ENCODE peak calls at places on chromosomes 3 and 15, in eight cellular contexts. One of them, this sample, is unnamed.
A peak's percentile ranks its signal among the peaks of the same experiment; 100 is the strongest.

GRCh38 chr3:195178124-195178910 is 92.6 kb downstream of the XXYLT1 start:
- DNase-seq in PC-9: no peak
- DNase-seq in mammary epithelial cell: no peak
- DNase-seq in cardiac muscle cell: no peak
- DNase-seq in adrenal gland: peak; percentile 54
- DNase-seq in A549: no peak
- DNase-seq in neuronal stem cell: no peak
- DNase-seq in RWPE2: no peak
- DNase-seq in this sample: no peak

GRCh38 chr15:70833897-70834765 is 19.8 kb downstream of the LARP6 start:
- DNase-seq in PC-9: peak; percentile 81
- DNase-seq in mammary epithelial cell: peak; percentile 57
- DNase-seq in cardiac muscle cell: peak; percentile 74
- DNase-seq in adrenal gland: peak; percentile 21
- DNase-seq in A549: peak; percentile 73
- DNase-seq in neuronal stem cell: no peak
- DNase-seq in RWPE2: peak; percentile 90
- DNase-seq in this sample: no peak

GRCh38 chr3:24287728-24288450 is 206.8 kb downstream of the THRB start:
- DNase-seq in PC-9: no peak
- DNase-seq in mammary epithelial cell: no peak
- DNase-seq in cardiac muscle cell: no peak
- DNase-seq in adrenal gland: no peak
- DNase-seq in A549: no peak
- DNase-seq in neuronal stem cell: no peak
- DNase-seq in RWPE2: no peak
- DNase-seq in this sample: no peak

GRCh38 chr3:122577409-122578028 is at the start of gene PARP15:
- DNase-seq in PC-9: no peak
- DNase-seq in mammary epithelial cell: no peak
- DNase-seq in cardiac muscle cell: peak; percentile 30
- DNase-seq in adrenal gland: no peak
- DNase-seq in A549: no peak
- DNase-seq in neuronal stem cell: no peak
- DNase-seq in RWPE2: no peak
- DNase-seq in this sample: no peak

GRCh38 chr3:108124337-108125150 is 33.7 kb upstream of the CD47 start:
- DNase-seq in PC-9: no peak
- DNase-seq in mammary epithelial cell: no peak
- DNase-seq in cardiac muscle cell: no peak
- DNase-seq in adrenal gland: no peak
- DNase-seq in A549: no peak
- DNase-seq in neuronal stem cell: no peak
- DNase-seq in RWPE2: no peak
- DNase-seq in this sample: no peak

GRCh38 chr3:127889461-127889863 is 25.6 kb upstream of the KBTBD12 start:
- DNase-seq in PC-9: no peak
- DNase-seq in mammary epithelial cell: peak; percentile 73
- DNase-seq in cardiac muscle cell: peak; percentile 68
- DNase-seq in adrenal gland: peak; percentile 63
- DNase-seq in A549: no peak
- DNase-seq in neuronal stem cell: no peak
- DNase-seq in RWPE2: no peak
- DNase-seq in this sample: no peak

GRCh38 chr3:11236588-11237461 is 35.4 kb upstream of the ATG7 start:
- DNase-seq in PC-9: peak; percentile 59
- DNase-seq in mammary epithelial cell: peak; percentile 68
- DNase-seq in cardiac muscle cell: peak; percentile 37
- DNase-seq in adrenal gland: peak; percentile 78
- DNase-seq in A549: peak; percentile 63
- DNase-seq in neuronal stem cell: peak; percentile 29
- DNase-seq in RWPE2: peak; percentile 72
- DNase-seq in this sample: no peak

GRCh38 chr3:197552198-197552597 is 3.6 kb downstream of the BDH1 start:
- DNase-seq in PC-9: no peak
- DNase-seq in mammary epithelial cell: no peak
- DNase-seq in cardiac muscle cell: no peak
- DNase-seq in adrenal gland: no peak
- DNase-seq in A549: no peak
- DNase-seq in neuronal stem cell: no peak
- DNase-seq in RWPE2: no peak
- DNase-seq in this sample: no peak

GRCh38 chr3:121654493-121655385 is 6.0 kb downstream of the HCLS1 start:
- DNase-seq in PC-9: no peak
- DNase-seq in mammary epithelial cell: no peak
- DNase-seq in cardiac muscle cell: no peak
- DNase-seq in adrenal gland: no peak
- DNase-seq in A549: no peak
- DNase-seq in neuronal stem cell: no peak
- DNase-seq in RWPE2: no peak
- DNase-seq in this sample: no peak

GRCh38 chr15:50119063-50119700 is at the start of gene ATP8B4:
- DNase-seq in PC-9: no peak
- DNase-seq in mammary epithelial cell: no peak
- DNase-seq in cardiac muscle cell: peak; percentile 10
- DNase-seq in adrenal gland: no peak
- DNase-seq in A549: no peak
- DNase-seq in neuronal stem cell: peak; percentile 46
- DNase-seq in RWPE2: no peak
- DNase-seq in this sample: no peak

GRCh38 chr15:68500363-68501317 is 68.7 kb upstream of the ITGA11 start:
- DNase-seq in PC-9: no peak
- DNase-seq in mammary epithelial cell: no peak
- DNase-seq in cardiac muscle cell: no peak
- DNase-seq in adrenal gland: peak; percentile 38
- DNase-seq in A549: no peak
- DNase-seq in neuronal stem cell: no peak
- DNase-seq in RWPE2: no peak
- DNase-seq in this sample: peak; percentile 64

GRCh38 chr3:126126811-126127431 is 43.0 kb upstream of the SLC41A3 start:
- DNase-seq in PC-9: no peak
- DNase-seq in mammary epithelial cell: no peak
- DNase-seq in cardiac muscle cell: no peak
- DNase-seq in adrenal gland: peak; percentile 35
- DNase-seq in A549: no peak
- DNase-seq in neuronal stem cell: no peak
- DNase-seq in RWPE2: no peak
- DNase-seq in this sample: peak; percentile 49

GRCh38 chr3:47113669-47114365 is 50.1 kb downstream of the SETD2 start:
- DNase-seq in PC-9: no peak
- DNase-seq in mammary epithelial cell: peak; percentile 79
- DNase-seq in cardiac muscle cell: peak; percentile 7
- DNase-seq in adrenal gland: no peak
- DNase-seq in A549: peak; percentile 1
- DNase-seq in neuronal stem cell: no peak
- DNase-seq in RWPE2: no peak
- DNase-seq in this sample: no peak

GRCh38 chr3:125436921-125437320 is 61.8 kb upstream of the ZNF148 start:
- DNase-seq in PC-9: no peak
- DNase-seq in mammary epithelial cell: no peak
- DNase-seq in cardiac muscle cell: no peak
- DNase-seq in adrenal gland: no peak
- DNase-seq in A549: no peak
- DNase-seq in neuronal stem cell: no peak
- DNase-seq in RWPE2: no peak
- DNase-seq in this sample: no peak

DNA sequence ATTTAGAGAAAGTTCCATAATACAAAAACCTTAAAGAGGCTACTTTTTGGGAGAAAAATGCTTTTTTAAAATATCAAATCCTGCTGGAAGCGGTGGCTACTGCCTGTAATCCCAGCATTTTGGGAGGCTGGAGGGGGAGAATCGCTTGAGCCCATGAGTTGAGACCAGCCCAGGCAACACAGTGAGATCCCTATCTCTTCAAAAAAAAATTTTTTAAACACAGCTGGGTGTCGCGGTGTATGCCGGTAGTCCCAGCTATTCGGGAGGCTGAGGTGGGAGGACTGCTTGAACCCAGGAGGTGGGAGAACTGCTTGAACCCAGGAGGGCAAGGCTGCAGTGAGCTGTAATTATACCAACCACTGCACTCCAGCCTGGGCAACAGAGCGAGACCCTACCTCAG is 14.2 kb downstream of the SLTM start:
- DNase-seq in PC-9: no peak
- DNase-seq in mammary epithelial cell: no peak
- DNase-seq in cardiac muscle cell: no peak
- DNase-seq in adrenal gland: no peak
- DNase-seq in A549: no peak
- DNase-seq in neuronal stem cell: no peak
- DNase-seq in RWPE2: no peak
- DNase-seq in this sample: no peak
- H3K27ac ChIP-seq in PC-9: no peak overlapping the region
- H3K27ac ChIP-seq in mammary epithelial cell: no peak overlapping the region
- H3K27ac ChIP-seq in cardiac muscle cell: peak overlapping the region; percentile 33
- H3K27ac ChIP-seq in adrenal gland: no peak overlapping the region
- H3K27ac ChIP-seq in A549: no peak overlapping the region
- H3K27ac ChIP-seq in neuronal stem cell: no peak overlapping the region
- H3K27ac ChIP-seq in RWPE2: no peak overlapping the region
- H3K27ac ChIP-seq in this sample: no peak overlapping the region

GRCh38 chr15:88613074-88613944 is 7.8 kb upstream of the AEN start:
- DNase-seq in PC-9: no peak
- DNase-seq in mammary epithelial cell: no peak
- DNase-seq in cardiac muscle cell: peak; percentile 45
- DNase-seq in adrenal gland: no peak
- DNase-seq in A549: no peak
- DNase-seq in neuronal stem cell: no peak
- DNase-seq in RWPE2: no peak
- DNase-seq in this sample: no peak
- H3K27ac ChIP-seq in PC-9: no peak overlapping the region
- H3K27ac ChIP-seq in mammary epithelial cell: no peak overlapping the region
- H3K27ac ChIP-seq in cardiac muscle cell: no peak overlapping the region
- H3K27ac ChIP-seq in adrenal gland: no peak overlapping the region
- H3K27ac ChIP-seq in A549: no peak overlapping the region
- H3K27ac ChIP-seq in neuronal stem cell: no peak overlapping the region
- H3K27ac ChIP-seq in RWPE2: no peak overlapping the region
- H3K27ac ChIP-seq in this sample: no peak overlapping the region

GRCh38 chr3:27349832-27350231 is 19.4 kb downstream of the NEK10 start:
- DNase-seq in PC-9: no peak
- DNase-seq in mammary epithelial cell: peak; percentile 75
- DNase-seq in cardiac muscle cell: no peak
- DNase-seq in adrenal gland: no peak
- DNase-seq in A549: no peak
- DNase-seq in neuronal stem cell: no peak
- DNase-seq in RWPE2: no peak
- DNase-seq in this sample: no peak
- H3K27ac ChIP-seq in PC-9: no peak overlapping the region
- H3K27ac ChIP-seq in mammary epithelial cell: peak overlapping the region; percentile 59
- H3K27ac ChIP-seq in cardiac muscle cell: no peak overlapping the region
- H3K27ac ChIP-seq in adrenal gland: no peak overlapping the region
- H3K27ac ChIP-seq in A549: no peak overlapping the region
- H3K27ac ChIP-seq in neuronal stem cell: no peak overlapping the region
- H3K27ac ChIP-seq in RWPE2: peak overlapping the region; percentile 41
- H3K27ac ChIP-seq in this sample: no peak overlapping the region

GRCh38 chr3:18086078-18086477 is 339.1 kb downstream of the SATB1 start:
- DNase-seq in PC-9: no peak
- DNase-seq in mammary epithelial cell: no peak
- DNase-seq in cardiac muscle cell: no peak
- DNase-seq in adrenal gland: no peak
- DNase-seq in A549: no peak
- DNase-seq in neuronal stem cell: no peak
- DNase-seq in RWPE2: no peak
- DNase-seq in this sample: no peak
- H3K27ac ChIP-seq in PC-9: no peak overlapping the region
- H3K27ac ChIP-seq in mammary epithelial cell: no peak overlapping the region
- H3K27ac ChIP-seq in cardiac muscle cell: no peak overlapping the region
- H3K27ac ChIP-seq in adrenal gland: no peak overlapping the region
- H3K27ac ChIP-seq in A549: no peak overlapping the region
- H3K27ac ChIP-seq in neuronal stem cell: no peak overlapping the region
- H3K27ac ChIP-seq in RWPE2: no peak overlapping the region
- H3K27ac ChIP-seq in this sample: no peak overlapping the region

DNA sequence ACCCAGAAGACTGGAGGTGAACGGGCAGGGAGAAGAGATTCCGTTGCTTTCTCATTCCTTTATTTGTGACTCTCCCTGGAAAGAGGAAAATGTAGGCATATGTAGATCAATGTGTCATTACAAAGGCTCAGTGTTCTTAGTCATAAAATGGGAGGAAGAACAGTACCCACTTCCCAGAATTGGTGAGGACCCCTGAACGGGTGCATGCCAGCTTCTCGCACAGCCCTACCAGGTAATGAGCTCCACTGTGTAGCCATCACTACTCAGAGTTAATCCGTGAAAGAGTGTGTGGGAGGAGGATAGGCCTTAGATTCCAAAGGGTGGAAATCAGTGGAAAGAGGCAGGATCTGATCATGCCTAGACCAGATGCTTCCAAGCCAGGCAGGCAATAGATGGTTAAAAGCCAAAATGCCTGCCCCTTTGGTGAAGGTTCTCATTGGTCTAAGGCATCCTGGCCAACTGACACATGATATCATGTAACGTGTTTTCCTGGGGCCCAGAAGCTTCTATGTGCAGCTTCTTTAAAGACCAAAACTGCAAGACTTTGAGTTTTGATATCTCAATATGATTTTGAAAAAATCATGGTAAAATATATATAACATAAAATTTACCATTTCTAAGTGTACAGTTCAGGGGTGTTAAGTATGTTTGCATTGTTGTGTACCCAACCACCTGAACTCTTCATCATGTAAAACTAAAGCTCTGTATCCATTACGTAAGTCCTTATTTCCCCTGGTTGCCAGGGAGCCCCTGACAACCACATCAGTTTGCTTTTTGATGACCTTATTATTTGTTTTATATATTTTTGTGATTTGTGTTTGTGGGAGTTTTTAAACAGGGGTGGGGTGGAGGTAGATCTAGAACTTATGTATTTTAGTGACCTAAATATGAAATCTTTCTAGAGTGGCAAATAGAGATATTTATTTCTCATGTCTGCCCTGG is 402.2 kb upstream of the CFAP20DC start:
- DNase-seq in PC-9: no peak
- DNase-seq in mammary epithelial cell: no peak
- DNase-seq in cardiac muscle cell: no peak
- DNase-seq in adrenal gland: no peak
- DNase-seq in A549: no peak
- DNase-seq in neuronal stem cell: no peak
- DNase-seq in RWPE2: no peak
- DNase-seq in this sample: no peak
- H3K27ac ChIP-seq in PC-9: no peak overlapping the region
- H3K27ac ChIP-seq in mammary epithelial cell: peak overlapping the region; percentile 37
- H3K27ac ChIP-seq in cardiac muscle cell: no peak overlapping the region
- H3K27ac ChIP-seq in adrenal gland: no peak overlapping the region
- H3K27ac ChIP-seq in A549: no peak overlapping the region
- H3K27ac ChIP-seq in neuronal stem cell: no peak overlapping the region
- H3K27ac ChIP-seq in RWPE2: peak overlapping the region; percentile 35
- H3K27ac ChIP-seq in this sample: no peak overlapping the region

DNA sequence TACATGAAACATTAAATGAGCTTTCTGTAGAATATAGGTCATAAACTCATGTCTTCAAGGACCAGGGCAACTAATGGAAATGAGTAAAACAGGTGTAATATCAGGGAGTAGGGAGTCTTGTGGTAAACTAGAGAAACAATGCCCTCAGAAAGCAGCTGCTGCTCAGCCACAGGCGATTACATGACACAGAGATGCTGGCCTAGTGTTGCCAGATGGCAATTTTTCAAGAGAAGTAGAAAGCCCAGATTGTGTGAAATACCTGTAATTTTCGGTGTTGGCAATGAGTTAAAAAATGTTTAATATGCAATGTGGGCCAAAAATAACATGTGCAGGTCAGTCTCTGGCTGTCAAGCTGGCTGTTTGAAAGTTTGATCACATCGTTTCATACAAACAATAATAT is 23.4 kb downstream of the NCEH1 start:
- DNase-seq in PC-9: no peak
- DNase-seq in mammary epithelial cell: peak; percentile 57
- DNase-seq in cardiac muscle cell: no peak
- DNase-seq in adrenal gland: no peak
- DNase-seq in A549: no peak
- DNase-seq in neuronal stem cell: no peak
- DNase-seq in RWPE2: no peak
- DNase-seq in this sample: no peak
- H3K27ac ChIP-seq in PC-9: no peak overlapping the region
- H3K27ac ChIP-seq in mammary epithelial cell: no peak overlapping the region
- H3K27ac ChIP-seq in cardiac muscle cell: no peak overlapping the region
- H3K27ac ChIP-seq in adrenal gland: no peak overlapping the region
- H3K27ac ChIP-seq in A549: no peak overlapping the region
- H3K27ac ChIP-seq in neuronal stem cell: no peak overlapping the region
- H3K27ac ChIP-seq in RWPE2: peak overlapping the region; percentile 86
- H3K27ac ChIP-seq in this sample: no peak overlapping the region